ENCODE peak calls at places on chromosomes 3 and 15, in seven cellular contexts. K is stimulated activated CD8-positive, alpha-beta memory T cell treated with anti-CD3 and anti-CD28 coated beads, Interleukin-15, amount 100 ng/mL, for 24 hours; E is GM12865; S is activated naive CD4-positive, alpha-beta T cell treated with anti-CD3 and anti-CD28 coated beads, Interleukin-2, amount 10 ng/mL, durations not matched to agents 7 days and 5 days; T is GM19239; N is mesothelial cell of epicardium; Y is GM18507. W is an unnamed sample.

GRCh38 chr3:76410762-76411281 is 625.5 kb upstream of the ZNF717 start:
- DNase-seq in K (no peak), E (no peak), S (no peak), T (no peak), N (no peak), Y (no peak), W (no peak)

GRCh38 chr3:50264389-50264963 is 4.5 kb upstream of the SEMA3B start:
- DNase-seq in K (no peak), E (no peak), S (no peak), T (no peak), N (peak; percentile 88), Y (no peak), W (no peak)

GRCh38 chr3:122960652-122961051 is 66.9 kb downstream of the SEMA5B start:
- DNase-seq in K (no peak), E (no peak), S (no peak), T (no peak), N (no peak), Y (no peak), W (no peak)

GRCh38 chr3:127003601-127004280 is 20.8 kb downstream of the PLXNA1 start:
- DNase-seq in K (no peak), E (no peak), S (no peak), T (no peak), N (no peak), Y (no peak), W (no peak)

GRCh38 chr3:73786346-73786807 is 161.6 kb upstream of the PDZRN3 start:
- DNase-seq in K (no peak), E (no peak), S (no peak), T (no peak), N (no peak), Y (no peak), W (no peak)

GRCh38 chr15:64623347-64624024 is 151.9 kb downstream of the RBPMS2 start:
- DNase-seq in K (no peak), E (peak; percentile 54), S (no peak), T (no peak), N (no peak), Y (no peak), W (no peak)

GRCh38 chr3:16084887-16085286 is 89.6 kb upstream of the GALNT15 start:
- DNase-seq in K (no peak), E (no peak), S (no peak), T (no peak), N (no peak), Y (no peak), W (no peak)

GRCh38 chr15:90864507-90864906 is 3.9 kb upstream of the FURIN start:
- DNase-seq in K (no peak), E (no peak), S (no peak), T (no peak), N (no peak), Y (no peak), W (no peak)

GRCh38 chr3:107431298-107432012 is 54.2 kb downstream of the CCDC54 start:
- DNase-seq in K (peak; percentile 9), E (peak; percentile 59), S (peak; percentile 57), T (no peak), N (peak; percentile 34), Y (peak; percentile 22), W (no peak)

GRCh38 chr3:151404316-151404715 is 19.8 kb upstream of the P2RY12 start:
- DNase-seq in K (no peak), E (no peak), S (no peak), T (no peak), N (no peak), Y (no peak), W (no peak)

GRCh38 chr3:12444582-12445468 is 39.5 kb upstream of the TSEN2 start:
- DNase-seq in K (no peak), E (no peak), S (no peak), T (no peak), N (no peak), Y (no peak), W (no peak)

GRCh38 chr3:12611117-12611516 is 52.8 kb downstream of the RAF1 start:
- DNase-seq in K (no peak), E (no peak), S (no peak), T (no peak), N (no peak), Y (no peak), W (no peak)

GRCh38 chr3:119149484-119149883 is 3.5 kb downstream of the TEX55 start:
- DNase-seq in K (no peak), E (no peak), S (no peak), T (no peak), N (no peak), Y (no peak), W (no peak)

GRCh38 chr15:31439328-31439727 is 112.7 kb downstream of the KLF13 start:
- DNase-seq in K (no peak), E (peak; percentile 73), S (peak; percentile 42), T (no peak), N (no peak), Y (no peak), W (no peak)

GRCh38 chr15:32979710-32980109 is 214.8 kb downstream of the FMN1 start:
- DNase-seq in K (no peak), E (no peak), S (no peak), T (no peak), N (no peak), Y (no peak), W (no peak)

GRCh38 chr15:44710236-44711088 is 661 bp downstream of the PATL2 start:
- DNase-seq in K (no peak), E (peak; percentile 91), S (peak; percentile 61), T (no peak), N (no peak), Y (no peak), W (no peak)

GRCh38 chr3:101141135-101141534 is 147.9 kb upstream of the ABI3BP start:
- DNase-seq in K (no peak), E (no peak), S (no peak), T (no peak), N (no peak), Y (no peak), W (no peak)

GRCh38 chr3:148420251-148420650 is 277.5 kb upstream of the AGTR1 start:
- DNase-seq in K (no peak), E (no peak), S (no peak), T (no peak), N (no peak), Y (no peak), W (no peak)

GRCh38 chr15:89714775-89715174 is 24.2 kb downstream of the WDR93 start:
- DNase-seq in K (no peak), E (no peak), S (no peak), T (no peak), N (no peak), Y (no peak), W (no peak)

GRCh38 chr15:45456212-45457106 is 66.1 kb downstream of the SLC30A4 start:
- DNase-seq in K (no peak), E (peak; percentile 59), S (peak; percentile 61), T (no peak), N (peak; percentile 31), Y (no peak), W (no peak)

GRCh38 chr3:192831111-192831644 is 86.5 kb downstream of the MB21D2 start:
- DNase-seq in K (no peak), E (peak; percentile 84), S (no peak), T (no peak), N (no peak), Y (no peak), W (no peak)

GRCh38 chr3:17078885-17079465 is 194.2 kb downstream of the PLCL2 start:
- DNase-seq in K (no peak), E (no peak), S (no peak), T (no peak), N (no peak), Y (no peak), W (peak; percentile 39)

GRCh38 chr3:131432441-131432840 is 50.9 kb downstream of the NUDT16 start:
- DNase-seq in K (no peak), E (no peak), S (no peak), T (no peak), N (no peak), Y (no peak), W (no peak)

GRCh38 chr3:190721330-190721729 is 141.2 kb downstream of the GMNC start:
- DNase-seq in K (no peak), E (peak; percentile 65), S (no peak), T (peak; percentile 7), N (no peak), Y (peak; percentile 2), W (peak; percentile 73)

GRCh38 chr15:58182460-58183163 is 44.4 kb downstream of the AQP9 start:
- DNase-seq in K (no peak), E (peak; percentile 55), S (peak; percentile 46), T (peak; percentile 31), N (peak; percentile 32), Y (peak; percentile 12), W (no peak)

GRCh38 chr3:40505599-40506462 is at the start of gene ZNF620:
- DNase-seq in K (peak; percentile 33), E (peak; percentile 66), S (peak; percentile 59), T (peak; percentile 35), N (peak; percentile 72), Y (peak; percentile 32), W (peak; percentile 74)

GRCh38 chr15:63381301-63382192 is at the start of gene CA12:
- DNase-seq in K (no peak), E (no peak), S (peak; percentile 32), T (no peak), N (peak; percentile 31), Y (no peak), W (no peak)